ENCODE peak calls at places on chromosomes 5 and 9, in five cellular contexts. S is NCI-H2081, U is kidney tubule cell, Z is IMR-90, N is lower leg skin. L is an unnamed sample.

GRCh38 chr5:51377151-51378060 is 5.8 kb upstream of the ISL1 start:
- DNase-seq in N (no peak), Z (no peak), S (no peak), U (no peak), L (no peak)

GRCh38 chr9:18422296-18423036 is 51.5 kb upstream of the ADAMTSL1 start:
- DNase-seq in S (no peak), U (peak), N (no peak), Z (no peak), L (no peak)

GRCh38 chr9:15509931-15510788 is 610 bp downstream of the PSIP1 start:
- DNase-seq in Z (no peak), N (no peak), S (peak), U (peak), L (peak)

GRCh38 chr5:126494393-126494792 is 71.2 kb downstream of the GRAMD2B start:
- DNase-seq in N (no peak), S (no peak), Z (no peak), U (no peak), L (no peak)

GRCh38 chr9:37197158-37198033 is 77.0 kb downstream of the ZCCHC7 start:
- DNase-seq in Z (peak), S (no peak), N (no peak), U (peak), L (no peak)

GRCh38 chr5:176154821-176155220 is 83.4 kb upstream of the SIMC1 start:
- DNase-seq in N (no peak), U (no peak), S (no peak), Z (no peak), L (no peak)

GRCh38 chr5:111584651-111585050 is 72.3 kb upstream of the STARD4 start:
- DNase-seq in N (no peak), S (no peak), U (peak), Z (peak), L (no peak)

GRCh38 chr5:163261647-163262269 is 175.6 kb upstream of the CCNG1 start:
- DNase-seq in Z (no peak), N (no peak), U (no peak), S (no peak), L (no peak)

GRCh38 chr9:69180670-69181069 is 6.6 kb downstream of the TJP2 start:
- DNase-seq in N (no peak), S (no peak), Z (peak), U (peak), L (no peak)

GRCh38 chr5:160493806-160494317 is 72.2 kb downstream of the PTTG1 start:
- DNase-seq in S (no peak), U (no peak), N (no peak), Z (no peak), L (no peak)

GRCh38 chr5:129322968-129323367 is 137.1 kb upstream of the ADAMTS19 start:
- DNase-seq in N (no peak), Z (no peak), S (no peak), U (no peak), L (no peak)

GRCh38 chr9:131562032-131562959 is 17.0 kb downstream of the PRRT1B start:
- DNase-seq in N (no peak), S (no peak), Z (peak), U (peak), L (no peak)

GRCh38 chr9:14131353-14132088 is 182.4 kb downstream of the NFIB start:
- DNase-seq in S (no peak), Z (no peak), U (no peak), N (no peak), L (no peak)

GRCh38 chr5:55816342-55816741 is 34.8 kb upstream of the IL31RA start:
- DNase-seq in N (no peak), S (no peak), Z (peak), U (peak), L (no peak)

GRCh38 chr9:90038778-90039177 is 434.0 kb downstream of the GADD45G start:
- DNase-seq in N (no peak), U (no peak), Z (no peak), S (peak), L (no peak)

GRCh38 chr5:178249191-178249989 is 16.8 kb upstream of the PHYKPL start:
- DNase-seq in S (no peak), Z (peak), U (peak), N (no peak), L (no peak)

GRCh38 chr5:59036274-59036961 is 453.5 kb downstream of the RAB3C start:
- DNase-seq in U (peak), Z (peak), N (no peak), S (no peak), L (no peak)

L was measured in C1 segment of cervical spinal cord.